ENCODE peak calls at places on chromosome 10, in five cellular contexts. U, C, D, R and A are unnamed samples.

GRCh38 chr10:109474817-109475216 is 448.5 kb downstream of the XPNPEP1 start:
- DNase-seq in U (no peak), D (no peak), R (no peak), C (no peak), A (no peak)

GRCh38 chr10:71864861-71865473 is 13.9 kb upstream of the PSAP start:
- DNase-seq in R (no peak), C (no peak), U (no peak), D (peak; percentile 80), A (no peak)

GRCh38 chr10:23391817-23392216 is 47.1 kb upstream of the OTUD1 start:
- DNase-seq in C (no peak), D (no peak), U (no peak), R (no peak), A (no peak)

GRCh38 chr10:132264966-132265877 is 42.5 kb downstream of the STK32C start:
- DNase-seq in C (no peak), R (no peak), D (peak; percentile 29), U (no peak), A (no peak)

GRCh38 chr10:132542086-132542775 is 4.6 kb downstream of the INPP5A start:
- DNase-seq in C (no peak), D (no peak), U (no peak), R (no peak), A (no peak)

GRCh38 chr10:31947144-31947926 is 18.7 kb upstream of the ARHGAP12 start:
- DNase-seq in D (peak; percentile 88), C (no peak), R (peak; percentile 94), U (no peak), A (no peak)

GRCh38 chr10:127694580-127695193 is 42.3 kb upstream of the FOXI2 start:
- DNase-seq in C (no peak), R (no peak), U (no peak), D (no peak), A (no peak)

GRCh38 chr10:79391231-79392019 is 44.2 kb downstream of the PPIF start:
- DNase-seq in D (no peak), R (no peak), C (no peak), U (peak; percentile 24), A (no peak)

GRCh38 chr10:125263551-125263950 is 103.2 kb upstream of the CTBP2 start:
- DNase-seq in R (no peak), D (peak; percentile 60), C (no peak), U (no peak), A (peak; percentile 56)

GRCh38 chr10:50850576-50851340 is 34.7 kb downstream of the A1CF start:
- DNase-seq in R (no peak), U (no peak), C (no peak), D (peak; percentile 19), A (no peak)

GRCh38 chr10:91124016-91124415 is 96.4 kb upstream of the PCGF5 start:
- DNase-seq in R (no peak), D (no peak), C (no peak), U (no peak), A (no peak)

GRCh38 chr10:100009793-100010676 is at the start of gene DNMBP:
- DNase-seq in D (peak; percentile 63), C (peak; percentile 42), R (no peak), U (peak; percentile 83), A (no peak)

GRCh38 chr10:35792301-35792700 is 150.2 kb upstream of the FZD8 start:
- DNase-seq in D (peak; percentile 5), U (no peak), C (no peak), R (no peak), A (no peak)

GRCh38 chr10:51832652-51833383 is 133.4 kb upstream of the CSTF2T start:
- DNase-seq in R (peak; percentile 6), C (no peak), U (no peak), D (peak; percentile 88), A (no peak)

GRCh38 chr10:96267234-96267705 is 4.1 kb downstream of the BLNK start:
- DNase-seq in U (no peak), D (no peak), R (no peak), C (no peak), A (no peak)

GRCh38 chr10:133241501-133242205 is 4.0 kb downstream of the VENTX start:
- DNase-seq in C (no peak), R (no peak), U (no peak), D (no peak), A (no peak)

DNA sequence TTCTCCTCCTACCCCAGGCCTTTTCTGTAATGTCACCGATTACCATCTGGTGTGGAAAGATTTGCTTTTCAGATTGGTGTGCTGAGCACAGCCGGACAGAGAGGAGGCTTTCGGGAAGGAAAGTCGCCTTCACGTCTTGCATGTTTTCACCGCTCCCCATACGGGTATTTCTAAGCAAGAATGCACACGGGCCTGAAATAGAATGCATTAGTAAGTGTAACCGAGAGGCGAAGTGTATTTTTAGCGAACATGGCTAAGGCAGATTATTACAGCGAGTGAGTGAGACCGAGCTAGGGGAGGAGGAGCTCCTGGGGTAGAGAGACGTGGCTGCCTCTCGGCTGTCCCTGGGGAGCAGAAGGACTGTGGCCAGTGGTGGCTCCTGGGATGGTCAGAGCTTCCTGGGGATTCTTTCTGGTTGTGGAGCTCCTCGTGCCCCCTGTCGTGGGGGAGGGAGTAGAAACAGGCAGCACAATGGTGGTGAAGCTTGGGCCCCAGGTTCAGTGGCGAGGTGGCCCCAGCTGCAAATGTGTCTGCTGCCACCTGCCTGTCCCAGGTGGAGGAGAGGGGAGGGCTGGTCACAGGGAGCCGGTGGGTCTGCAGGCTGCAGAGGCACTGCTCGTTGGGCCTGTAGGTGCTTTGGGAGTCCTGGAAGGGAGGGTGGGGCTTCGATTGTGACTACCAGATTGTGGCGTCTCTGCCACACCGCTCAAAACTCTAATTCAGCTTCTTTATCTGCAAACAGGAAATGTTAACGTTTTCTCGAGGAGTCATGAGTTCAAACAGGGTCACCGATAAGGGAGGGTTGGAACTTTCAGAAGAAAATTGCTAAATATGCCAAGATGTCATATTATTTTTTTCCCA is 135.8 kb downstream of the CAMK1D start:
- DNase-seq in D (no peak), U (peak; percentile 34), C (no peak), R (no peak), A (no peak)
- TF ChIP-seq CTCF in D (no peak), U (no peak), C (no peak), R (no peak), A (no peak)

GRCh38 chr10:76774987-76775603 is 862.5 kb downstream of the KCNMA1 start:
- DNase-seq in D (no peak), U (no peak), R (no peak), C (no peak), A (no peak)

GRCh38 chr10:76784076-76784475 is 853.5 kb downstream of the KCNMA1 start:
- DNase-seq in R (no peak), U (no peak), D (no peak), C (no peak), A (no peak)

GRCh38 chr10:76779821-76780281 is 857.8 kb downstream of the KCNMA1 start:
- DNase-seq in C (no peak), U (no peak), R (no peak), D (no peak), A (no peak)

DNA sequence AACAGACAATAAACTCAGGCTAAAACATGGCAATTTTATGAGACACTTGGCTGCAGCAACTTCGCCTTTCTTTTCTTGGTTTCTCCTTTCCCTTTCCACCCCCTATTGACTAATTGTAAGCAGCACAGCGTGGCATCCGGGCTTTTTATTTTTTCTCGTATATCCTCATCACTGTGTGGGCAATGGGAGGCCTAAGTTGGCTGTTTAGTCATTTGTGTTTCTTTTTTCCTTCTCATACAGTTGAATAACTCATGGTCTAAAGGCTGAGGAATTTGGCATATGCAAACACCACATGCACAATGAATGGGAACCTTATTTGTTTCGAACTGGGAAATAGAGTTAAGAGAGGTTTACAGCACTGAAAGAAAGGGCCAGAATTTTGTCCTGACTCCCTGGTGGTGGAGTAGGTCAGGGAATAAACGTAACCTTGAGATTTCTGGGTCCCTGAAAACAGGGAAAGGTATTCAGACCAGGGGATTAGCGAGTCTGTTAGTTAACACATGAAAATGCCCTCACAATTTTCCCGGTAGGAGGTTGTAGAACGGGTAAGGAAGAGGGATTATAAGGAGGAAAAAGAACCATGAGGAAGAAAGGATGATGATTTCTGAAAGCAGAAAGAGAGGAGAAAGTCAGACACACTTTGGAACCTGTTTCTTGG is 858.3 kb downstream of the KCNMA1 start:
- DNase-seq in D (peak; percentile 82), U (no peak), R (peak; percentile 12), C (no peak), A (no peak)
- TF ChIP-seq CTCF in D (peak; percentile 25), U (no peak), R (no peak), C (no peak), A (peak; percentile 5)

GRCh38 chr10:115171392-115171960 is 78.3 kb downstream of the ATRNL1 start:
- DNase-seq in U (no peak), D (no peak), C (no peak), R (no peak), A (no peak)
- TF ChIP-seq CTCF in U (no peak), D (peak; percentile 26), C (peak; percentile 15), R (no peak), A (peak; percentile 48)

GRCh38 chr10:130767116-130767730 is 544.3 kb downstream of the TCERG1L start:
- DNase-seq in R (no peak), D (no peak), U (no peak), C (no peak), A (no peak)

GRCh38 chr10:130763491-130763890 is 548.0 kb downstream of the TCERG1L start:
- DNase-seq in R (no peak), U (no peak), C (no peak), D (no peak), A (no peak)

GRCh38 chr10:130764651-130765050 is 546.9 kb downstream of the TCERG1L start:
- DNase-seq in U (no peak), C (no peak), R (no peak), D (no peak), A (no peak)

GRCh38 chr10:130766716-130767115 is 544.8 kb downstream of the TCERG1L start:
- DNase-seq in C (no peak), D (no peak), U (no peak), R (no peak), A (no peak)

DNA sequence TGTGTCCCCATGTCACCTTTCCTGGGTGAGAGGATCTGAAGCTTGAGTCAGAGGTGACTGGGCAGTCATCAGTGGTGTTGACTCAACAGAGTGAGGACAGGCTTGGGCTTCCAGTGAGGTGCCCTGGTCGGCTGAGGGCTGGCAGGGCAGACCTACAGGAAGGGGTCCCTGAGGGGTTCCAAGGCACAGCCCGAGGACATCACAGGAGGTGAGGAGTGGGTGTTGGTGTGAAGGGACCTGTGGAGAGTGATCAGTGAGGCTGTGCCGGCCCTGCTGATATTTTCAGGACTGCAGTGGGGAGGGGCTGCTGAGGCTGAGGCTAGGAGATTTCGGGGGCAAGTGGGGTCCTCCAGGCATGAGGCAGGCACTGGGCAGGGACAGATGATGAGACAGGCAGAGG is 545.5 kb downstream of the TCERG1L start:
- DNase-seq in R (no peak), C (no peak), D (no peak), U (no peak), A (no peak)
- TF ChIP-seq CTCF in R (no peak), C (no peak), D (no peak), U (no peak), A (no peak)

GRCh38 chr10:24722676-24723385 is 856 bp downstream of the ARHGAP21 start:
- DNase-seq in C (no peak), D (no peak), U (peak; percentile 68), R (no peak), A (no peak)

GRCh38 chr10:24723386-24723787 is 300 bp downstream of the ARHGAP21 start:
- DNase-seq in U (peak; percentile 41), D (no peak), C (no peak), R (no peak), A (no peak)

GRCh38 chr10:24722131-24722675 is 1.5 kb downstream of the ARHGAP21 start:
- DNase-seq in U (no peak), C (no peak), D (no peak), R (no peak), A (no peak)

GRCh38 chr10:24724381-24725228 is 918 bp upstream of the ARHGAP21 start:
- DNase-seq in D (peak; percentile 92), C (peak; percentile 35), U (peak; percentile 98), R (peak; percentile 90), A (peak; percentile 80)

GRCh38 chr10:24723788-24724380 is at the start of gene ARHGAP21:
- DNase-seq in C (no peak), R (no peak), D (peak; percentile 65), U (peak; percentile 71), A (no peak)
- TF ChIP-seq CTCF in C (no peak), R (no peak), D (no peak), U (no peak), A (no peak)